ENCODE peak calls at places on chromosomes 4 and X, in five cellular contexts. B is CD8-positive, alpha-beta T cell; D is H9; V is effector memory CD4-positive, alpha-beta T cell; M is prostate gland. J is an unnamed sample.

GRCh38 chrX:56313308-56313707 is 81.2 kb downstream of the KLF8 start:
- DNase-seq in D (no peak), B (no peak), V (no peak), M (no peak), J (no peak)

GRCh38 chr4:163988391-163988790 is 493.9 kb downstream of the TMA16 start:
- DNase-seq in B (no peak), M (no peak), V (no peak), D (no peak), J (no peak)

GRCh38 chr4:180960758-180961401 is 1282.3 kb upstream of the TENM3 start:
- DNase-seq in V (no peak), D (no peak), M (no peak), B (no peak), J (no peak)

GRCh38 chrX:71536285-71536684 is 3.4 kb downstream of the OGT start:
- DNase-seq in D (no peak), B (no peak), V (no peak), M (no peak), J (no peak)

GRCh38 chrX:53422091-53422914 is at the start of the genes RIBC1 and SMC1A:
- DNase-seq in M (peak; percentile 93), D (peak; percentile 98), V (peak; percentile 90), B (peak; percentile 87), J (peak; percentile 93)

GRCh38 chr4:182827166-182827565 is 90.0 kb downstream of the DCTD start:
- DNase-seq in D (no peak), V (no peak), M (no peak), B (no peak), J (no peak)

GRCh38 chrX:130118396-130118795 is 8.1 kb upstream of the ELF4 start:
- DNase-seq in B (no peak), M (no peak), V (no peak), D (no peak), J (no peak)

GRCh38 chr4:13733817-13734216 is 106.3 kb upstream of the BOD1L1 start:
- DNase-seq in M (no peak), V (no peak), D (no peak), B (no peak), J (no peak)

GRCh38 chrX:18714910-18715309 is 7.5 kb downstream of the PPEF1 start:
- DNase-seq in D (no peak), M (no peak), B (no peak), V (no peak), J (no peak)

GRCh38 chrX:47637546-47638195 is 7.9 kb upstream of the CFP start:
- DNase-seq in M (no peak), D (peak; percentile 91), B (no peak), V (no peak), J (peak; percentile 4)

DNA sequence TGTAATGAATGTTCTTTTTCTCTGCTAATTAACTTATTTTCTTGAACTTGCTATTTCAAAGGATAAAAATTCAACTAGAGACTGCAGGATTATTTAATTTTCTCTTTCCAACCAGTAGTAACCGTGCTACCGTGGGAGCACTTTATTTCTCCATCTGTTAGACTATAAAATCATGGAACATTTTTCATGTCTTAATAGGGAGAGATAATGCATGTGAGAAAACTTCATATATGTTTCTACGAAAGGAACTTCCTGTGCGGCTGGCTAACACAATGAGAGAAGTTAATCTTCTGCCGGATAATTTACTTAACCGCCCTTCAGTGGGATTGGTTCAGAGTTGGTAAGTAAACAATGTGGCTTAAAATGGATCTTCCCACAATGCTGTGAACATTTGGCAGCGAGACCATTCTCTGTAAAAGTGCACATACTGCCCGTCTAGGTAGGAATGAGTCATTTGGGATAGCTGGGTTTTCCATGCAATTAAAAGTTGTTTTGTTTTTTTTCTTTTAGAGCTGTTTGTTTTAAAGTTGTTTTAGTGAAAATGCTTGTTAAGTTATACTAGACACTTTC is 29.5 kb downstream of the PDK3 start:
- DNase-seq in M (peak; percentile 74), B (no peak), D (no peak), V (no peak), J (no peak)
- H3K27ac ChIP-seq in M (peak overlapping the region; percentile 58), B (no peak overlapping the region), D (no peak overlapping the region), V (no peak overlapping the region), J (no peak overlapping the region)

GRCh38 chr4:74424111-74424510 is 20.8 kb upstream of the AREG start:
- DNase-seq in B (no peak), M (no peak), V (no peak), D (no peak), J (no peak)
- H3K27ac ChIP-seq in B (no peak overlapping the region), M (no peak overlapping the region), V (no peak overlapping the region), D (no peak overlapping the region), J (no peak overlapping the region)

GRCh38 chr4:82861529-82861928 is 29.4 kb downstream of the SEC31A start:
- DNase-seq in D (no peak), M (no peak), V (no peak), B (no peak), J (no peak)
- H3K27ac ChIP-seq in D (no peak overlapping the region), M (no peak overlapping the region), V (no peak overlapping the region), B (no peak overlapping the region), J (no peak overlapping the region)

DNA sequence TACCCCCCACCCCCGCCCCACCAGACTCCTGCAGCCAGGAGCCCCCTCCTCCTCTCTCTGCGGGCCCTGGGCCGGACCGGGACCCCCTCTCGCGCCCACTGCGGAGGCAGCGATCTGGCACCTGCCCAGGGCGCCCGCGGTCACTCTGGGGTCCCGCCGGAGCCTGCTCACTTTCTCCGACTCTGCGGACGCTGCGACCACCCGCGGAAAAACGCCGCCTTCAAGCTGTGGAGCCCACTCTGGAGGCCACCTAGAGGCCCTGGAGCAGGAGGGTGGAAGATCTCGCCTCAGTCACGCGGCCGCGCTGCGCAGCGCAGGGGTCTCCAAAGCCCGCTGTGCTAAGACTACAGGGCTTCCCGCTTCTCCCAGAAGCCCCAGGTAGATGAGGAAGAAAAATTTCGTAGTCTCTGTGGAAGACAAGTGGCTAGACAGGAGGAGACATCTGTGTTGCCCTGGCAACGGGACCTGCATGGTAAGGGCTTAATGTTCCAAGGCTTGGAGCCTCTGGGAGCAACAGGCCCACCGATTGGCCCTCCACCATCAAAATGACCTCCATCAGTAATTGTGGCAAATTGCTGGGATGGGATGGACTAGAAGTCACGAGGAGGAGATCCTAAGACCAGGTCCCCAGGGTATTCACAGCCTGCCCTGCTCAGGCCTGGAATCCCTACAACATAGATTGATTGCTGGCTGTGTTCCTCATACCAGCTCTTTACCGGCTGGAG is at the start of gene PNMA6F:
- DNase-seq in B (no peak), D (no peak), V (no peak), M (no peak), J (no peak)
- H3K27ac ChIP-seq in B (no peak within 1 kb of the TSS), D (no peak within 1 kb of the TSS), V (no peak within 1 kb of the TSS), M (no peak within 1 kb of the TSS), J (no peak within 1 kb of the TSS)

GRCh38 chrX:68462197-68462596 is 28.9 kb upstream of the OPHN1 start:
- DNase-seq in D (no peak), V (no peak), B (no peak), M (no peak), J (no peak)

GRCh38 chrX:68461541-68461940 is 28.2 kb upstream of the OPHN1 start:
- DNase-seq in M (no peak), D (no peak), V (no peak), B (no peak), J (no peak)

GRCh38 chrX:68463880-68464279 is 30.6 kb upstream of the OPHN1 start:
- DNase-seq in D (no peak), V (no peak), B (no peak), M (no peak), J (no peak)

DNA sequence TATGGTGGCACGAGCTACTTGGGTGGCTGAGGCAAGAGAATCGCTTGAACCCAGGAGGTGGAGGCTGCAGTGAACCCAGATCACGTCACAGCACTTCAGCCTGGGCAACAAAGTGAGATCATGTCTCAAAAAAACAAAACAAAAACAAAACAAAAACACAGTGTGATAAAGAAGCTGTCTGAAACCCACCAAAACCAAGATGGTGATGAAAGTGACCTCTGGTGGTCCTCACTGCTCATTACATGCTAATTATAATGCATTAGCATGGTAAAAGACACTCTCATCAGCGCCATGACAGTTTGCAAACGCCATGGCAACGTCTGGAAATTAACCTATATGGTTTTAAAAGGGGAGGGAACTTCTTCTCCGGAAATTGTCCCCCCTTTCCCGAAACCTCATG is 29.4 kb upstream of the OPHN1 start:
- DNase-seq in M (peak; percentile 6), V (no peak), D (peak; percentile 28), B (no peak), J (no peak)
- H3K27ac ChIP-seq in M (no peak overlapping the region), V (no peak overlapping the region), D (no peak overlapping the region), B (no peak overlapping the region), J (no peak overlapping the region)

DNA sequence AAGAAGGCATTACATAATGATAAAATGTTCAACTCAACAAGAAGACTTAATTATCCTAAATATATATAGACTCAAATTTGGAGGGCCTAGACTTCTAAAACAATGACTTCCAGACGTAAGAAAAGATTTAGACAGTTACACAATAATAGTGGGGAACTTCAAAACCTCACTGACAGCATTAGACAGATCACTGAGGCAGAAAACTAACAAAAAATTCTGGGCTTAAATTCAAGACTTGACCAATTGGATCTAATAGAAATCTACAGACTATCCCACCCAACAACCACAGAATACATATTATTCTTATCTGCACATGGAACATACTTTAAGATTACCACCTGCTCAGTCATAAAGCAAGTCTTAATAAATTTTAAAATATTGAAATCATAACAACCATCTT is 93.3 kb upstream of the ARSJ start:
- DNase-seq in V (no peak), M (no peak), D (no peak), B (no peak), J (no peak)
- H3K27ac ChIP-seq in V (no peak overlapping the region), M (no peak overlapping the region), D (no peak overlapping the region), B (no peak overlapping the region), J (no peak overlapping the region)

GRCh38 chrX:45036161-45036560 is 163.2 kb downstream of the KDM6A start:
- DNase-seq in M (no peak), D (no peak), V (no peak), B (no peak), J (no peak)

GRCh38 chrX:45031830-45032229 is 158.8 kb downstream of the KDM6A start:
- DNase-seq in V (no peak), D (no peak), B (no peak), M (no peak), J (no peak)

DNA sequence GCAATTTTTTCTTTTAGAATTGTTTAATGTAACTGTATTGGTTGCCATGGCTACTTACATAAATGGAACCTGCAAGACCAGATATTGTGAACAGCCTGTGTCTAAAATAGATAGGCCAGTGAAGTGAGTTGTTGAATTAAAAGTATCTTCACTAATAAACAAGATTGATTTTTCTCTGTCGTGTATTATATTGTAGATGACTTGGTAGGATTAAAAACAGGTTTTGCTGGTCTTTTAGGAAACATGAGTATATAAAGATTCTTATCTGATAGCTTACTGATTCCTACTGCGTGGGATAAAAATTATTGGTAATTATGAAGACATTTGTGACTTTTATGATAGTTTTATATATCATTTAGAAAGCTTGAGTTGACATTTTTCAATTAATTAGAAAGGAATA is 162.1 kb downstream of the KDM6A start:
- DNase-seq in V (no peak), D (no peak), B (no peak), M (no peak), J (no peak)
- H3K27ac ChIP-seq in V (no peak overlapping the region), D (no peak overlapping the region), B (no peak overlapping the region), M (no peak overlapping the region), J (no peak overlapping the region)

GRCh38 chr4:107814758-107815552 is 9.8 kb upstream of the SGMS2 start:
- DNase-seq in M (no peak), D (no peak), B (no peak), V (no peak), J (no peak)
- H3K27ac ChIP-seq in M (no peak overlapping the region), D (no peak overlapping the region), B (no peak overlapping the region), V (no peak overlapping the region), J (no peak overlapping the region)